ENCODE peak calls at places on chromosome 13, in six cellular contexts. F, E, W, K, U and B are unnamed samples. For H3K4me1, the result is how much of the 10 kb centered on the place peaks cover.

GRCh38 chr13:74187564-74187963 is 53.4 kb upstream of the KLF12 start:
- DNase-seq in F (no peak), E (no peak), W (no peak), K (peak), U (peak), B (no peak)

GRCh38 chr13:62997038-62997619 is 1581.5 kb upstream of the PCDH20 start:
- DNase-seq in F (no peak), E (no peak), W (no peak), K (no peak), U (no peak), B (no peak)

GRCh38 chr13:45851171-45851889 is at the start of gene SIAH3:
- DNase-seq in F (no peak), E (no peak), W (no peak), K (peak), U (no peak), B (no peak)

GRCh38 chr13:83839158-83839557 is 43.1 kb downstream of the SLITRK1 start:
- DNase-seq in F (no peak), E (no peak), W (no peak), K (no peak), U (no peak), B (no peak)

GRCh38 chr13:73200432-73200831 is 141.6 kb downstream of the KLF5 start:
- DNase-seq in F (peak), E (no peak), W (no peak), K (no peak), U (no peak), B (no peak)

GRCh38 chr13:51978836-51979556 is 32.3 kb downstream of the ATP7B start:
- DNase-seq in F (no peak), E (no peak), W (no peak), K (no peak), U (no peak), B (no peak)

GRCh38 chr13:110409581-110409992 is 102.5 kb downstream of the COL4A2 start:
- DNase-seq in F (peak), E (no peak), W (peak), K (peak), U (no peak), B (no peak)

GRCh38 chr13:48334534-48335127 is 31.1 kb downstream of the RB1 start:
- DNase-seq in F (no peak), E (no peak), W (no peak), K (peak), U (peak), B (no peak)

GRCh38 chr13:26460652-26461051 is 96.8 kb upstream of the WASF3 start:
- DNase-seq in F (no peak), E (no peak), W (peak), K (no peak), U (no peak), B (no peak)

GRCh38 chr13:113506025-113506685 is 15.6 kb upstream of the DCUN1D2 start:
- DNase-seq in F (no peak), E (no peak), W (no peak), K (no peak), U (no peak), B (no peak)

GRCh38 chr13:26202365-26202972 is 19.6 kb downstream of the RNF6 start:
- DNase-seq in F (no peak), E (no peak), W (no peak), K (peak), U (no peak), B (no peak)

GRCh38 chr13:40518481-40518882 is 148.0 kb downstream of the FOXO1 start:
- DNase-seq in F (no peak), E (no peak), W (no peak), K (no peak), U (no peak), B (no peak)

GRCh38 chr13:108155185-108156106 is 59.9 kb downstream of the LIG4 start:
- DNase-seq in F (no peak), E (no peak), W (peak), K (peak), U (no peak), B (no peak)

GRCh38 chr13:79645569-79645968 is 164.6 kb downstream of the NDFIP2 start:
- DNase-seq in F (no peak), E (no peak), W (no peak), K (no peak), U (no peak), B (no peak)

GRCh38 chr13:47826481-47826880 is 174.6 kb downstream of the SUCLA2 start:
- DNase-seq in F (no peak), E (no peak), W (no peak), K (no peak), U (no peak), B (no peak)

GRCh38 chr13:114017028-114017630 is 43.3 kb upstream of the C13orf46 start:
- DNase-seq in F (no peak), E (no peak), W (peak), K (no peak), U (peak), B (no peak)

GRCh38 chr13:106573855-106574254 is 5.9 kb upstream of the ARGLU1 start:
- DNase-seq in F (no peak), E (no peak), W (peak), K (no peak), U (no peak), B (no peak)

GRCh38 chr13:51148952-51149573 is 38.0 kb upstream of the C13orf42 start:
- DNase-seq in F (peak), E (no peak), W (no peak), K (peak), U (no peak), B (no peak)

GRCh38 chr13:73874460-73874859 is 259.7 kb downstream of the KLF12 start:
- DNase-seq in F (no peak), E (no peak), W (no peak), K (no peak), U (no peak), B (no peak)

GRCh38 chr13:39571502-39572092 is 31.4 kb downstream of the LHFPL6 start:
- DNase-seq in F (no peak), E (no peak), W (peak), K (no peak), U (no peak), B (no peak)

GRCh38 chr13:49637989-49638388 is 9.7 kb downstream of the ARL11 start:
- DNase-seq in F (no peak), E (no peak), W (no peak), K (no peak), U (no peak), B (no peak)

GRCh38 chr13:49643003-49643651 is 14.8 kb downstream of the ARL11 start:
- DNase-seq in F (no peak), E (no peak), W (no peak), K (no peak), U (no peak), B (no peak)

GRCh38 chr13:49645451-49645850 is 17.1 kb downstream of the ARL11 start:
- DNase-seq in F (no peak), E (no peak), W (no peak), K (no peak), U (no peak), B (no peak)

GRCh38 chr13:49638416-49639072 is 10.2 kb downstream of the ARL11 start:
- DNase-seq in F (no peak), E (no peak), W (no peak), K (no peak), U (no peak), B (no peak)

DNA sequence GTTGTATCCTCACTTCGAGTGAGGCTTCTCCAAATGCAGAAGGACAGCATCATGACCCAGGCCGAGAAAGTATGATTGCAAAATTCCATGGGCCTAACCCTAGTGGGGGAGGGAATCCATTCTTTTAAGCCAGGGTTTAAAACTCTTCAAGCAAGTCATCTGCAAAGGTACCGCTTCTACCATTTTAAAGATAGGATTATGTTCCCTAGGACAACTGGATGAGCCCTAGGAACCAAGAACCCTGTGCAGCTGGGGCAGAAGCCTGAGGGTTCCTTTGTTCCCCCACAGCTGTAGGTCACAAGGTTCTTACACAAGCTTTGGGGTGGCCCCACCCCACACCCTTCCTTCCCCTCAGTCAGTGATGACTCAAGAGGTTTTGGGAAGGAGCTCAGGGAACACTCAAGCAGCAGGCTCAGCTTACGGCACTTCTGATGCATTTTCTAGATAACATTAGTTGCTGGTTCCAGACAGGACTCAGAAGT is 13.5 kb downstream of the ARL11 start:
- DNase-seq in F (no peak), E (peak), W (peak), K (no peak), U (no peak), B (no peak)
- H3K27ac ChIP-seq in F (no peak), E (peak), W (peak), K (no peak), U (no peak), B (peak)

GRCh38 chr13:33205804-33206221 is 79.7 kb downstream of the STARD13 start:
- DNase-seq in F (no peak), E (no peak), W (no peak), K (peak), U (no peak), B (no peak)
- H3K4me1 ChIP-seq in F (under half), E (under half), W (under half), K (half or more), U (under half), B (under half)

GRCh38 chr13:77330009-77330471 is 3.1 kb upstream of the MYCBP2 start:
- DNase-seq in F (no peak), E (no peak), W (no peak), K (peak), U (no peak), B (no peak)
- TF ChIP-seq POLR2A in F (no peak), E (no peak), W (no peak), K (no peak), U (no peak), B (no peak)

GRCh38 chr13:49502954-49503353 is 7.2 kb downstream of the PHF11 start:
- DNase-seq in F (no peak), E (no peak), W (peak), K (peak), U (no peak), B (no peak)
- H3K27ac ChIP-seq in F (peak), E (no peak), W (no peak), K (no peak), U (no peak), B (no peak)

DNA sequence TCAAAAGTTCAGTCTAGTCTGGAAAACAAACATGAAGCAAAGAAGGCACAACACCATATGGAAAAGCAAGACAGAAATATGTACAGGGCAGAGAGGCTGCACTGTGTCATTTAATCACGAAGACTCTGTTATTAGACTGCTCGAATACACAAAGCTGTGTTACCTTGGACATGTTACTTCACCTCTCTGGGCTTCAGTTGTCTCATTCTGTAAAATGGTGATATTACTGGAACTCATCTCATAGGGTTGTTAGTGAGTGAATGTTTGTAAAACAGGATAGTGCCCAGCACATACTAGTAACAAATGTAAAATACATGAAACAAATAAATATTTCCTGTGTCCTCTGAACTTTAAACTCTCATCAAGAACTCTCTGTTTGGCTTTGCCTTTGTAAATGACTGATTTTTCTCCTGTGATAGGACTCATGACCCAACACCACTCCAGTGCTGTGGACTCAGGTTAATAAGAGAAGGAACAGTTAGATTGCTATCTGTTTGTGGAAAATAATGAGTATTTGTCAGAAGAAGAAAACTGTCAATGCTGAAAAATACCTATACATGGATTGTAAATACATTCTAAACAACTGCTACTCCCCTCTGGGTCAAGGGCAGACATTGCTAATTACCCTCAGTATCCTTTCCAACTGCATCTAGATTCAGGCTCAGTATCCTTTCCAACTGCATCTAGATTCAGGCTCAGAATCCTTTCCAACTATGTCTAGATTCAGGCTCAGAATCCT is 62.3 kb downstream of the ZIC5 start:
- DNase-seq in F (no peak), E (no peak), W (no peak), K (no peak), U (no peak), B (no peak)
- H3K4me1 ChIP-seq in F (under half), E (under half), W (under half), K (under half), U (under half), B (under half)

GRCh38 chr13:111857846-111858560 is 208.9 kb upstream of the SOX1 start:
- DNase-seq in F (no peak), E (no peak), W (no peak), K (no peak), U (no peak), B (no peak)
- TF ChIP-seq POLR2A in F (no peak), E (no peak), W (no peak), K (no peak), U (no peak), B (no peak)

DNA sequence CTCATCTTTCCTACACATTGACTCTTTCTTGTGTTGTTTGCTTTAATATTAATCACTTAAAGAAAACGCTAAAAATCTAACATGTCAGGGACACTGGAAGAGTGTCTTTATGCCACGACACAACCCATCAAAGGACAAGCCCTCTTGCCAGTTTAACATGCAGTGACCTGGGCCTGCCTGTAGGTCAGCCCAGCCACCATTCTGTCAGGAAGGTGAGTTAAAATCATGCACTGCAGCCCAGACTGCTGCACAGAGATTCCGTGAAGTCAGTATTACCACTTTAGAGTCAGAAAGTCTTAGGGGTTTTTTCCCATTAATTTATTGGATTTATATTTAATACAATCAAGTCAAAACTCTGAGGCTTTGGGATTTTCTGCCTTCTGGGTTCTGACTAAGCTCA is 58.0 kb downstream of the TNFRSF19 start:
- DNase-seq in F (no peak), E (no peak), W (no peak), K (no peak), U (no peak), B (no peak)
- H3K27ac ChIP-seq in F (no peak), E (no peak), W (no peak), K (no peak), U (no peak), B (no peak)

GRCh38 chr13:30736921-30737320 is 1.6 kb downstream of the ALOX5AP start:
- DNase-seq in F (no peak), E (no peak), W (no peak), K (no peak), U (no peak), B (no peak)
- H3K4me1 ChIP-seq in F (under half), E (under half), W (under half), K (under half), U (under half), B (under half)

GRCh38 chr13:44240611-44241010 is 133.0 kb upstream of the SERP2 start:
- DNase-seq in F (no peak), E (no peak), W (no peak), K (no peak), U (no peak), B (no peak)

GRCh38 chr13:44236370-44236769 is 137.3 kb upstream of the SERP2 start:
- DNase-seq in F (no peak), E (no peak), W (no peak), K (no peak), U (no peak), B (no peak)

GRCh38 chr13:44234566-44234965 is 139.1 kb upstream of the SERP2 start:
- DNase-seq in F (no peak), E (no peak), W (no peak), K (no peak), U (no peak), B (no peak)

GRCh38 chr13:44238011-44238421 is 135.6 kb upstream of the SERP2 start:
- DNase-seq in F (no peak), E (no peak), W (no peak), K (no peak), U (no peak), B (no peak)

GRCh38 chr13:44237276-44237767 is 136.3 kb upstream of the SERP2 start:
- DNase-seq in F (peak), E (no peak), W (peak), K (peak), U (no peak), B (peak)
- TF ChIP-seq POLR2A in F (no peak), E (no peak), W (peak), K (no peak), U (no peak), B (no peak)

GRCh38 chr13:35549481-35549880 is 73.0 kb upstream of the MAB21L1 start:
- DNase-seq in F (no peak), E (no peak), W (no peak), K (peak), U (peak), B (no peak)

GRCh38 chr13:35548790-35549189 is 72.3 kb upstream of the MAB21L1 start:
- DNase-seq in F (no peak), E (no peak), W (no peak), K (no peak), U (no peak), B (no peak)

GRCh38 chr13:35557475-35557874 is 81.0 kb upstream of the MAB21L1 start:
- DNase-seq in F (no peak), E (no peak), W (no peak), K (no peak), U (no peak), B (no peak)

GRCh38 chr13:35554972-35555623 is 78.6 kb upstream of the MAB21L1 start:
- DNase-seq in F (no peak), E (no peak), W (no peak), K (peak), U (no peak), B (no peak)

GRCh38 chr13:35552172-35552844 is 75.8 kb upstream of the MAB21L1 start:
- DNase-seq in F (no peak), E (no peak), W (no peak), K (peak), U (no peak), B (no peak)
- H3K27ac ChIP-seq in F (no peak), E (no peak), W (no peak), K (no peak), U (no peak), B (no peak)